ENCODE peak calls at places on chromosome 5, in six cellular contexts. Q is neuronal stem cell, U is IMR-90, J is H1, S is mesenchymal stem cell, W is H9. A is an unnamed sample.

GRCh38 chr5:127878174-127878750 is 175.1 kb downstream of the CCDC192 start:
- DNase-seq in Q (peak), U (peak), J (peak), S (peak), W (peak), A (peak)

GRCh38 chr5:127801751-127802476 is 98.7 kb downstream of the CCDC192 start:
- DNase-seq in Q (no peak), U (peak), J (no peak), S (peak), W (no peak), A (peak)

GRCh38 chr5:105168806-105169205 is 1606.2 kb upstream of the NUDT12 start:
- DNase-seq in Q (no peak), U (no peak), J (no peak), S (peak), W (no peak), A (no peak)

GRCh38 chr5:89204766-89205165 is 321.8 kb upstream of the MEF2C start:
- DNase-seq in Q (no peak), U (no peak), J (no peak), S (no peak), W (no peak), A (no peak)

GRCh38 chr5:137141779-137142178 is 357.3 kb downstream of the SPOCK1 start:
- DNase-seq in Q (no peak), U (no peak), J (no peak), S (peak), W (no peak), A (no peak)

GRCh38 chr5:125722550-125722949 is 700.7 kb upstream of the GRAMD2B start:
- DNase-seq in Q (no peak), U (peak), J (no peak), S (no peak), W (no peak), A (no peak)

GRCh38 chr5:118611332-118611945 is 376.9 kb downstream of the DTWD2 start:
- DNase-seq in Q (peak), U (peak), J (no peak), S (peak), W (peak), A (peak)

GRCh38 chr5:72433520-72433919 is 73.7 kb downstream of the ZNF366 start:
- DNase-seq in Q (no peak), U (no peak), J (no peak), S (no peak), W (no peak), A (no peak)

GRCh38 chr5:120613729-120614128 is 149.6 kb downstream of the PRR16 start:
- DNase-seq in Q (no peak), U (no peak), J (no peak), S (peak), W (no peak), A (no peak)

GRCh38 chr5:166582416-166582815 is 1709.0 kb upstream of the WWC1 start:
- DNase-seq in Q (no peak), U (no peak), J (no peak), S (peak), W (no peak), A (no peak)

GRCh38 chr5:59587489-59588337 is 305.8 kb downstream of the PDE4D start:
- DNase-seq in Q (peak), U (peak), J (peak), S (peak), W (peak), A (no peak)

GRCh38 chr5:147391781-147392180 is 118.1 kb downstream of the DPYSL3 start:
- DNase-seq in Q (no peak), U (peak), J (no peak), S (peak), W (no peak), A (peak)

GRCh38 chr5:128494516-128494915 is 43.5 kb downstream of the FBN2 start:
- DNase-seq in Q (no peak), U (no peak), J (no peak), S (no peak), W (peak), A (no peak)

GRCh38 chr5:81852277-81853004 is 101.5 kb upstream of the SSBP2 start:
- DNase-seq in Q (peak), U (peak), J (no peak), S (peak), W (peak), A (no peak)

GRCh38 chr5:81850932-81851331 is 100.0 kb upstream of the SSBP2 start:
- DNase-seq in Q (no peak), U (no peak), J (no peak), S (peak), W (no peak), A (peak)

GRCh38 chr5:81850494-81850893 is 99.6 kb upstream of the SSBP2 start:
- DNase-seq in Q (no peak), U (peak), J (no peak), S (no peak), W (no peak), A (peak)

GRCh38 chr5:81853005-81853357 is 102.1 kb upstream of the SSBP2 start:
- DNase-seq in Q (no peak), U (no peak), J (no peak), S (no peak), W (no peak), A (no peak)

DNA sequence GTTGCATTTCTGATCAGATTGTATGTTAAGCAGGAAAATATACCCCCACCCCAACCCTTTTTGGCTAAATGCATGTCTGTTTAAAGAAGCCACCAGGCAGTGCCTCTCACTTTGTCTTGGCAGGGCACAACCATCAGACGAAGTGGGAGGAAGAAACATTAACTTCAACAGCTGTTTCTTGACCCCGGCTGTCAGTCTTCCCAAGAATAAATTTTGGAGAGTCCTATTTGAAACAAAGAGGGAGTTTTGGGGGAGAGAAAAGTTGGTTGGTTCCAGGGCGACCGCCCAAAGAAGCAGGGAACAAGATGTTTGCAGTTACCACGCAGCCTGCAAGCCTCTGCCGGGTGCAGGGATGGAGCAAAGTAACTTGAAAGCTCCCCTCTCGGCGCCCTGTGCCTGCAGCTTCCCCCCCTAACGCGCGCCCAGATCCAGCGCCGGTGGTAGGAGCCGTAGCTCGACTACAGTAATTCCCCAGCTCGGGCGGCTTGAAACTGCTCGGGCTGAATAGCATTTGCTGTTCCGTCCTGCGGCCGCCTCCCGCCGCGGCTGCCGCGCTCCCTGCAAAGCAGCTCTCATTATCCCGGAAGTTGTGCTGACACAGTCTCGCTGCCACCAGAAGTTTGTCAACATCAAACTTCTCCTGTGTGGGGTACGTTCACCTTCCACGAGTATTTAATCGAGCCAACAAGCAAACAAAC is 100.7 kb upstream of the SSBP2 start:
- DNase-seq in Q (peak), U (peak), J (peak), S (peak), W (peak), A (peak)
- H2BK120ac ChIP-seq in Q (no peak), U (peak), J (peak), S (peak), W (no peak), A (peak)

GRCh38 chr5:43711496-43711895 is 108.5 kb downstream of the NNT start:
- DNase-seq in Q (no peak), U (peak), J (no peak), S (peak), W (no peak), A (no peak)
- H4K91ac ChIP-seq in Q (no peak), U (no peak), J (no peak), S (no peak), W (no peak), A (no peak)

DNA sequence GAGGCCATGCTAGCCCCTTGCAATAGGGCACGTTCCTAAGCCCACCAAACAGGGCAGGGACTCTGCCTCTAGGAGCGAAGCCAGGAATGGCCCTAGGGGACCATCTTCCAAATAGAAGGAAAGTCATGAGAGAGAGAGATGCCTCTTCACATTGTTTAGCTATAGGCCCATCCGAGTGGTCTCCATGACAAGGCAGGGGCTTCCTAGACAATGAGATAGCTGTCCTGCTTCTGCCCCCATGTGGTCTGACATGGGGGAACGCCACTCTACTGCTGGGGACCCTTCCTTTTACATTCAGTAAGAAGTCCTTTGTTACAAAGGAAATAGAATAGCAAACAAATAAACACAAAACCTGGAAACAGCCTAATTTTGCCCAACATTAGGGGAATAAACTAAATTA is 17.9 kb upstream of the KIF4B start:
- DNase-seq in Q (no peak), U (no peak), J (no peak), S (no peak), W (peak), A (no peak)
- H2BK5ac ChIP-seq in Q (no peak), U (no peak), J (no peak), S (no peak), W (no peak), A (no peak)

DNA sequence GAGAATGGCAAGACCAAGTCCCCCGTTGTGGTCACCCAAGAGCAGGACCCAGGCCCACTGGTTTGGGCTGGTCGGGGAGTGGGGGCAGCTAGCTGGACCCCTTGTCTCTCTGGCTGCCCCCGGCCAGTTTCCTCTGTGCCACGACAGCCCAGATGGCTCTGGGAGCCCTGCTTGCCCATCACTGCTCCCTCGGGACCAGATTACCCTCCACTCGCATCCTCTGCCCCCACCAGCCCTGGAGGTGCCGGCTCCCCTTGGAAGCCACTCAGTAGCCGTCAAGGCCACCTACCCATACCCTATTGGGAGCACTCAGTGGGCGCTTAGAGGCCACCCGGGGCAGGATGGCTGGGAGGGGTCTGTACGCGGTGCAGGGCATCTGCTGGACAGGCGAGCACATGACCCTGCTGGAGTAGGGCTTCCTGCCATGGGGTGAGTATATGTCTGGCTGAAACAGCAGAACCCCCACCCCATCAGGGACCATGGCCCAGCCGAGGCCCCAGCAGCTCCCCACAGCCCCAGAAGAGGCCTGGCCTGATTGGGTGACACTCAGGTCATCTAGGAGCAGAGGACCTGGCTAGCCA is 70.0 kb downstream of the ZNF354C start:
- DNase-seq in Q (no peak), U (no peak), J (no peak), S (no peak), W (no peak), A (no peak)
- H2BK120ac ChIP-seq in Q (no peak), U (no peak), J (no peak), S (no peak), W (no peak), A (no peak)

DNA sequence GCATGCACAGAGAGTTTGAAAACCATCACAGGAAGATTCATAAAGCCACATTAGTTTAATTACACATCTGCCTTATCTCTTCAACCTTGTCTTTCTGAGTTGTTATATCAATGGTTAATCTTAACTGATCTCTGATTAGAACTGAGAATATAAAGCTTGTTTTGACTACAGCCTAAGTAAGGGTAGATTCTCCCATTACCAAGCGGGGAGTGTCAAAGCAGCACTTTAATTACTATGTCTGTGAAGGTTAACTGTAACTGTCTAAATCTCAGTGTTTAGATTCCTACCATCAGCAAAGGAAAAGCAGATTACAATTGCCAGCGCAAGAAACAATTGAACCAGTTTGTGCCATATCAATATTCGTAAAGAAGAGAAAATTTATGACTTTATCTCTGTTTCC is 348.7 kb downstream of the CDH12 start:
- DNase-seq in Q (no peak), U (no peak), J (no peak), S (no peak), W (no peak), A (no peak)
- H4K91ac ChIP-seq in Q (no peak), U (no peak), J (no peak), S (no peak), W (no peak), A (no peak)

GRCh38 chr5:111719773-111720172 is 37.2 kb downstream of the NREP start:
- DNase-seq in Q (no peak), U (no peak), J (no peak), S (no peak), W (no peak), A (no peak)

GRCh38 chr5:111722016-111722591 is 34.9 kb downstream of the NREP start:
- DNase-seq in Q (no peak), U (no peak), J (no peak), S (peak), W (no peak), A (no peak)

DNA sequence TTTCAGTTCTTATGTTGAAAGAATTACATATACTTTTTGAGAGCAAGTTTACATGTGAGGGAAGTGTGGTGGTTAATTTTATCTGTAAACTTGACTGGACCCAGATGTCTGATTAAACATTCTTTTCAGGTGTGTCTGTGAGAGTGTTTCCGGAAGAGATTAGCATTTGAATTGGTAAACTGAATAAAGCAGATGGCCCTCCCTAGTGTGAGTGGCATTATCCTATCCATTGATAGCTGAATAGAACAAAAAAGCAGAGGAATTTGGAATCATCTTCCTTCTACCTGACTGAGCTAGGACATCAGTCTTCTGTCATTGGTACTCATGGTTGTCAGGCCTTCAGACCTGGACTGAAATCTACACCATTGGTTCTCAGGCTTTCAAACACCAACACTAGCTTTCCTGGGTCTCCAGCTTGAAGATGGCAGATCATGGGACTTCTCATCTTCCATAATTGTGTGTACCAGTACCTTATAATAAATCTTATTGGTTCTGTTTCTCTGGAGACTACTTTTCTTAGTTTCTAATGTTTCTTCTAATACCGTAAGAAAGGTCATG is 36.6 kb downstream of the NREP start:
- DNase-seq in Q (no peak), U (no peak), J (no peak), S (no peak), W (no peak), A (no peak)
- H2BK5ac ChIP-seq in Q (no peak), U (no peak), J (peak), S (no peak), W (no peak), A (no peak)

GRCh38 chr5:164119806-164120440 is 614.5 kb downstream of the MAT2B start:
- DNase-seq in Q (no peak), U (peak), J (no peak), S (peak), W (peak), A (no peak)
- H2BK120ac ChIP-seq in Q (no peak), U (peak), J (peak), S (no peak), W (no peak), A (peak)

GRCh38 chr5:11385901-11386293 is 518.3 kb downstream of the CTNND2 start:
- DNase-seq in Q (peak), U (no peak), J (peak), S (no peak), W (peak), A (no peak)
- H4K91ac ChIP-seq in Q (no peak), U (no peak), J (no peak), S (no peak), W (no peak), A (no peak)

GRCh38 chr5:150485770-150486401 is 22.0 kb upstream of the NDST1 start:
- DNase-seq in Q (peak), U (peak), J (no peak), S (peak), W (peak), A (no peak)
- H2BK5ac ChIP-seq in Q (peak), U (peak), J (peak), S (peak), W (no peak), A (peak)